ENCODE peak calls at places on chromosomes 16 and 17, in five cellular contexts. S is A549; F is breast epithelium; Z is CD8-positive, alpha-beta T cell; G is body of pancreas. W is an unnamed sample.

GRCh38 chr16:66266436-66267286 is 99.8 kb upstream of the CDH5 start:
- DNase-seq in F (peak; percentile 48), S (no peak), G (no peak), Z (no peak), W (no peak)

GRCh38 chr16:50245417-50246298 is 20.7 kb upstream of the ADCY7 start:
- DNase-seq in Z (peak; percentile 42), S (peak; percentile 81), G (peak; percentile 54), F (no peak), W (peak; percentile 81)

GRCh38 chr16:31105677-31106213 is 2.4 kb upstream of the BCKDK start:
- DNase-seq in S (peak; percentile 69), Z (peak; percentile 74), G (peak; percentile 92), F (peak; percentile 90), W (no peak)

GRCh38 chr16:69469807-69470561 is 45.6 kb downstream of the CYB5B start:
- DNase-seq in G (no peak), Z (no peak), F (no peak), S (no peak), W (no peak)

GRCh38 chr17:81359218-81359617 is 36.0 kb upstream of the BAHCC1 start:
- DNase-seq in F (no peak), G (no peak), S (no peak), Z (no peak), W (no peak)

GRCh38 chr16:309476-309875 is 26.5 kb downstream of the PDIA2 start:
- DNase-seq in S (no peak), F (no peak), G (no peak), Z (no peak), W (no peak)

GRCh38 chr17:18033442-18034099 is 5.4 kb downstream of the ATPAF2 start:
- DNase-seq in G (peak; percentile 65), S (peak; percentile 86), Z (peak; percentile 28), F (no peak), W (no peak)

GRCh38 chr16:4537376-4538066 is 1.1 kb downstream of the CDIP1 start:
- DNase-seq in F (no peak), S (no peak), G (peak; percentile 65), Z (no peak), W (no peak)

GRCh38 chr16:69940676-69941075 is 10.5 kb upstream of the CLEC18A start:
- DNase-seq in Z (no peak), F (no peak), S (no peak), G (no peak), W (no peak)

GRCh38 chr17:42781639-42782401 is 1.4 kb downstream of the WNK4 start:
- DNase-seq in G (no peak), S (no peak), F (no peak), Z (no peak), W (no peak)

GRCh38 chr17:9200197-9200662 is 178.9 kb downstream of the NTN1 start:
- DNase-seq in G (no peak), Z (no peak), F (no peak), S (no peak), W (no peak)

GRCh38 chr17:36777118-36777517 is 160.2 kb upstream of the LHX1 start:
- DNase-seq in G (no peak), F (no peak), Z (no peak), S (no peak), W (no peak)

GRCh38 chr17:80261159-80261894 is 675 bp downstream of the RNF213 start:
- DNase-seq in S (peak; percentile 75), F (peak; percentile 67), G (peak; percentile 67), Z (peak; percentile 64), W (peak; percentile 77)

GRCh38 chr16:46801428-46802049 is 29.4 kb downstream of the C16orf87 start:
- DNase-seq in F (no peak), Z (no peak), S (peak; percentile 38), G (no peak), W (no peak)

GRCh38 chr17:64357191-64357981 is 33.3 kb downstream of the PECAM1 start:
- DNase-seq in Z (no peak), F (no peak), S (no peak), G (no peak), W (no peak)

GRCh38 chr16:73056383-73056782 is 8.5 kb upstream of the ZFHX3 start:
- DNase-seq in S (no peak), Z (no peak), G (no peak), F (no peak), W (no peak)

GRCh38 chr17:19238167-19238505 is 970 bp downstream of the EPN2 start:
- DNase-seq in Z (no peak), S (peak; percentile 58), G (peak; percentile 61), F (peak; percentile 54), W (peak; percentile 70)

GRCh38 chr16:24988593-24989338 is 26.4 kb downstream of the ARHGAP17 start:
- DNase-seq in Z (no peak), S (peak; percentile 30), F (peak; percentile 55), G (peak; percentile 59), W (peak; percentile 67)

GRCh38 chr17:48393271-48393670 is 36.7 kb downstream of the SKAP1 start:
- DNase-seq in Z (no peak), S (no peak), F (no peak), G (no peak), W (no peak)

GRCh38 chr16:80122155-80122554 is 418.6 kb upstream of the DYNLRB2 start:
- DNase-seq in Z (no peak), G (no peak), S (no peak), F (no peak), W (no peak)

GRCh38 chr16:3009568-3010390 is 2.9 kb upstream of the CLDN9 start:
- DNase-seq in S (no peak), F (peak; percentile 71), G (peak; percentile 88), Z (no peak), W (no peak)

GRCh38 chr16:3157229-3158013 is 22.6 kb downstream of the ZNF213 start:
- DNase-seq in S (peak; percentile 81), Z (peak; percentile 37), G (peak; percentile 77), F (peak; percentile 77), W (peak; percentile 83)

DNA sequence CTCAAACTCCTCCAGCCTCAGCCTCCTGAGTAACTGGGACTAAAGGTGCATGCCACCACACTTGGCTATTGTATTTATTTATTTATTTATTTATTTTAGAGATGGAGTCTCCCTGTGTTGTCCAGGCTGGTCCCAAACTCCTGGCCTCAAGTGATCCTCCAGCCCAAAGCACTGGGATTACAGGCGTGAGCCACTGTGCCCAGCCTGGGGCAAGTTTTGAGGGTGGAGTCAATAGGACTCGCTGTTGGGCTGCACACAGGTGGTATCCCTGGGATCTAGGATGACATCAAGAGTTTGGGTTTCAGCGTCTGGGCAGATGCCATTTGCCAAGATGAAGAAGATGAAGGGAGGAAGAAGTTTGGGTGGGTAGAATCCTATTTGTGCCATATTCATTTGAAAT is 213.9 kb downstream of the GSG1L start:
- DNase-seq in F (no peak), Z (no peak), S (no peak), G (no peak), W (no peak)
- TF ChIP-seq CTCF in F (no peak), Z (no peak), S (no peak), G (no peak), W (no peak)

GRCh38 chr17:75827291-75828050 is 16.7 kb downstream of the UNC13D start:
- DNase-seq in F (no peak), Z (peak; percentile 46), S (peak; percentile 92), G (peak; percentile 68), W (peak; percentile 80)
- H3K27ac ChIP-seq in F (peak overlapping the region; percentile 86), Z (peak overlapping the region; percentile 50), S (peak overlapping the region; percentile 27), G (peak overlapping the region; percentile 72), W (peak overlapping the region; percentile 88)

DNA sequence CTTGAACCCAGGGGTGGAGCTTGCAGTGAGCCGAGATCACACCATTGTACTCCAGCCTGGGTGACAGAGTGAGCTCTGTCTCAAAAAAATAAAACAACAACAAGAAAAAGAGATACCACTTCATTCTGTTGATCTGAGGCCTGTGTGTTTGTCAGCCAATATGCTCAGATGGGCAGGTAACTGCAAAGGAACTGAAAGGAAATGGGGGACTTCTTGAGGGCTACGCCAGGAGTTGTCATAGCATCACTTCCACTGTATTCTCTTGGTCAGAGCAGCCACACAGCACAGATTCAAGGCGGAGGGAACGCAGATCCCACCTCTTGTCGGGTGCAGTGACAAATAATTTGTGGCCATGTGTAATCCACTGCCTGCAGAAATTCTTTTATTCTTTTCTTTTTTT is 73.9 kb upstream of the AKTIP start:
- DNase-seq in S (no peak), Z (no peak), G (no peak), F (no peak), W (no peak)
- H3K4me1 ChIP-seq in S (no peaks in the 10 kb centered on the region), Z (no peaks in the 10 kb centered on the region), G (no peaks in the 10 kb centered on the region), F (no peaks in the 10 kb centered on the region), W (no peaks in the 10 kb centered on the region)

GRCh38 chr16:49189286-49189685 is 92.4 kb downstream of the CBLN1 start:
- DNase-seq in Z (no peak), S (no peak), F (no peak), G (no peak), W (no peak)

GRCh38 chr16:49181812-49182211 is 99.8 kb downstream of the CBLN1 start:
- DNase-seq in F (no peak), G (no peak), Z (no peak), S (no peak), W (no peak)

GRCh38 chr16:49179714-49180330 is 101.8 kb downstream of the CBLN1 start:
- DNase-seq in G (no peak), Z (no peak), F (no peak), S (no peak), W (no peak)

GRCh38 chr16:49183911-49184310 is 97.7 kb downstream of the CBLN1 start:
- DNase-seq in Z (no peak), F (no peak), S (peak; percentile 5), G (no peak), W (no peak)
- TF ChIP-seq CTCF in Z (no peak), F (no peak), S (no peak), G (no peak), W (no peak)

GRCh38 chr16:15654591-15654990 is 4.5 kb downstream of the NDE1 start:
- DNase-seq in Z (no peak), S (no peak), G (no peak), F (no peak), W (no peak)

GRCh38 chr16:15660203-15660601 is 10.2 kb downstream of the NDE1 start:
- DNase-seq in Z (no peak), G (no peak), F (no peak), S (no peak), W (no peak)

GRCh38 chr16:15653227-15653626 is 3.2 kb downstream of the NDE1 start:
- DNase-seq in Z (no peak), S (no peak), G (no peak), F (no peak), W (no peak)

GRCh38 chr16:15658556-15658955 is 8.5 kb downstream of the NDE1 start:
- DNase-seq in Z (no peak), G (no peak), S (no peak), F (no peak), W (no peak)

DNA sequence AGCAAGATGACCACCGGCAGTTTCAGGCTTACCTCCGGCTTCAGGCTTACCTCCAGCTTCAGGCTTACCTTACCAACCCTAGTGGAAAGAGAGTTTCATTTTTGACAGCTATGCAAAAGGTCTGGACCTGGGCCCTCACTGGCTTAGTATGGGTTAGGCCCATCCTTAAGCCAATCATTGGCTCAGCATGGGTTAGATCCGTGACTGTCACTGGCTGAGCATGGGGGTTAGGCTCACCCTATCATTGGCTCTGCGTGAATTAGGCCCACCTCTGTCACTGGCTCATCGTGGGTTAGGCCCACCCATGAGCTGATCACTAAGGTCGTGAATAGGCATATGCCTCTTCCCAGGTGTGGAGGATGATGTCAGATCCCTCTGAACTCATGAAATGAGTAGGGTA is 8.1 kb downstream of the NDE1 start:
- DNase-seq in S (no peak), F (no peak), G (no peak), Z (no peak), W (no peak)
- H3K27ac ChIP-seq in S (no peak overlapping the region), F (no peak overlapping the region), G (no peak overlapping the region), Z (no peak overlapping the region), W (no peak overlapping the region)

GRCh38 chr17:50058296-50058945 is 2.5 kb downstream of the ITGA3 start:
- DNase-seq in F (no peak), Z (no peak), S (no peak), G (peak; percentile 9), W (no peak)
- H3K4me1 ChIP-seq in F (peaks cover 28% of the 10 kb centered on the region), Z (peaks cover 9% of the 10 kb centered on the region), S (peaks cover 72% of the 10 kb centered on the region), G (peaks cover 84% of the 10 kb centered on the region), W (peaks cover 52% of the 10 kb centered on the region)

GRCh38 chr16:26765087-26765486 is 301.6 kb upstream of the C16orf82 start:
- DNase-seq in G (no peak), S (peak; percentile 19), F (no peak), Z (no peak), W (no peak)
- TF ChIP-seq CTCF in G (no peak), S (no peak), F (no peak), Z (peak; percentile 39), W (no peak)